ENCODE peak calls at places on chromosome 17, in six cellular contexts. N, P, L, V, F and X are unnamed samples.
A peak's percentile ranks its signal among the peaks of the same experiment; 100 is the strongest.

GRCh38 chr17:79090503-79091372 is 16.1 kb downstream of the ENGASE start:
- DNase-seq in F (no peak), N (no peak), L (no peak), P (no peak), V (no peak), X (no peak)

GRCh38 chr17:13086142-13086769 is 68.4 kb upstream of the ELAC2 start:
- DNase-seq in L (no peak), V (no peak), F (no peak), N (no peak), P (no peak), X (no peak)

GRCh38 chr17:57097832-57098421 is 12.9 kb downstream of the AKAP1 start:
- DNase-seq in N (no peak), F (no peak), V (peak; percentile 38), L (no peak), P (no peak), X (peak; percentile 76)

GRCh38 chr17:49952209-49952911 is 16.6 kb upstream of the DLX4 start:
- DNase-seq in V (peak; percentile 94), N (peak; percentile 43), L (peak; percentile 67), P (peak; percentile 50), F (peak; percentile 77), X (peak; percentile 66)

GRCh38 chr17:35117984-35118383 is 1.7 kb downstream of the RAD51D start:
- DNase-seq in N (no peak), F (peak; percentile 63), V (peak; percentile 72), P (no peak), L (no peak), X (no peak)

GRCh38 chr17:79840989-79841286 is 1.7 kb upstream of the CBX4 start:
- DNase-seq in V (no peak), P (no peak), F (no peak), N (no peak), L (no peak), X (no peak)

GRCh38 chr17:43468746-43469544 is 14.8 kb upstream of the DHX8 start:
- DNase-seq in V (no peak), P (no peak), N (no peak), L (no peak), F (no peak), X (no peak)

GRCh38 chr17:81294512-81295030 is 536 bp downstream of the SLC38A10 start:
- DNase-seq in P (no peak), V (no peak), L (no peak), F (peak; percentile 17), N (no peak), X (no peak)

GRCh38 chr17:67642488-67642887 is 75.2 kb upstream of the NOL11 start:
- DNase-seq in V (no peak), P (no peak), F (no peak), L (no peak), N (no peak), X (no peak)

GRCh38 chr17:29591737-29592624 is 951 bp upstream of the ANKRD13B start:
- DNase-seq in P (peak; percentile 87), F (peak; percentile 84), V (peak; percentile 88), L (peak; percentile 72), N (peak; percentile 90), X (peak; percentile 92)

GRCh38 chr17:60757437-60757836 is 79.8 kb downstream of the BCAS3 start:
- DNase-seq in L (no peak), V (no peak), N (no peak), F (no peak), P (no peak), X (no peak)

GRCh38 chr17:6643460-6644125 is 2.7 kb downstream of the TXNDC17 start:
- DNase-seq in F (no peak), V (no peak), P (no peak), L (no peak), N (no peak), X (no peak)